ENCODE peak calls at places on chromosomes 16 and 17, in eight cellular contexts. T is stimulated activated CD4-positive, alpha-beta T cell treated with anti-CD3 and anti-CD28 coated beads, Interleukin-2, amount 100 ng/mL, for 48 hours; E is aorta; M is progenitor cell of endocrine pancreas; R is naive B cell; C is cardiac muscle cell; A is HL-60; Y is Calu3. K is an unnamed sample.

GRCh38 chr16:56334761-56335160 is 90.6 kb downstream of the AMFR start:
- DNase-seq in M (no peak), A (no peak), C (no peak), E (no peak), Y (no peak), T (no peak), R (no peak), K (no peak)

GRCh38 chr17:65294184-65294719 is 157.1 kb downstream of the RGS9 start:
- DNase-seq in R (peak), A (peak), E (peak), Y (peak), M (peak), C (peak), T (peak), K (peak)

GRCh38 chr16:81797443-81797842 is 18.4 kb downstream of the PLCG2 start:
- DNase-seq in R (peak), M (no peak), E (no peak), T (no peak), Y (no peak), A (no peak), C (no peak), K (no peak)

GRCh38 chr16:81586421-81586820 is 141.8 kb downstream of the CMIP start:
- DNase-seq in T (no peak), R (no peak), A (no peak), E (no peak), Y (peak), M (no peak), C (peak), K (peak)

GRCh38 chr16:80614908-80615696 is 74.3 kb downstream of the DYNLRB2 start:
- DNase-seq in E (no peak), R (no peak), A (no peak), T (no peak), M (no peak), C (no peak), Y (no peak), K (no peak)

GRCh38 chr16:9761870-9762269 is 420.4 kb downstream of the GRIN2A start:
- DNase-seq in E (no peak), C (no peak), T (no peak), Y (no peak), M (no peak), A (no peak), R (no peak), K (no peak)

GRCh38 chr17:489758-490329 is 137.2 kb upstream of the RPH3AL start:
- DNase-seq in T (peak), A (no peak), Y (peak), M (peak), E (peak), C (peak), R (peak), K (no peak)

GRCh38 chr17:14310101-14310500 is 9.2 kb downstream of the HS3ST3B1 start:
- DNase-seq in E (no peak), M (no peak), C (no peak), T (no peak), A (no peak), R (no peak), Y (no peak), K (no peak)

GRCh38 chr17:33674685-33675084 is 381.6 kb upstream of the ASIC2 start:
- DNase-seq in M (peak), R (no peak), A (peak), Y (peak), E (peak), T (peak), C (peak), K (peak)

GRCh38 chr17:43825567-43825966 is 7.4 kb downstream of the MPP3 start:
- DNase-seq in R (no peak), C (no peak), M (no peak), A (no peak), E (no peak), T (no peak), Y (no peak), K (no peak)

GRCh38 chr16:918068-918467 is 52.7 kb downstream of the LMF1 start:
- DNase-seq in T (no peak), M (no peak), A (no peak), R (no peak), C (no peak), Y (no peak), E (peak), K (no peak)

GRCh38 chr16:1863681-1864460 is 8.1 kb downstream of the MEIOB start:
- DNase-seq in M (no peak), C (peak), R (peak), A (no peak), E (no peak), T (no peak), Y (no peak), K (peak)

GRCh38 chr17:1232786-1233185 is 37.5 kb upstream of the BHLHA9 start:
- DNase-seq in R (no peak), T (no peak), Y (no peak), M (no peak), E (no peak), C (no peak), A (no peak), K (no peak)

GRCh38 chr17:77441130-77441920 is 300.6 kb downstream of the SEC14L1 start:
- DNase-seq in A (no peak), E (no peak), M (no peak), T (no peak), Y (no peak), R (peak), C (no peak), K (peak)

GRCh38 chr17:4796550-4796915 is 569 bp downstream of the PSMB6 start:
- DNase-seq in A (no peak), C (peak), R (no peak), T (peak), E (no peak), M (no peak), Y (peak), K (peak)

GRCh38 chr16:57578521-57579360 is 36.3 kb downstream of the ADGRG5 start:
- DNase-seq in M (no peak), A (no peak), E (no peak), T (no peak), Y (no peak), R (no peak), C (no peak), K (no peak)

GRCh38 chr17:17682737-17683675 is 1.7 kb downstream of the RAI1 start:
- DNase-seq in M (peak), T (peak), Y (peak), C (peak), R (peak), A (no peak), E (peak), K (peak)

GRCh38 chr16:18983565-18984424 is at the start of gene TMC7:
- DNase-seq in R (no peak), A (peak), T (no peak), M (peak), E (peak), Y (peak), C (peak), K (peak)

GRCh38 chr17:3954086-3954485 is 10.2 kb downstream of the ATP2A3 start:
- DNase-seq in E (no peak), Y (no peak), R (no peak), M (no peak), T (no peak), A (no peak), C (no peak), K (no peak)

GRCh38 chr17:45221081-45221996 is at the start of gene FMNL1:
- DNase-seq in M (no peak), A (no peak), C (no peak), Y (peak), E (peak), R (peak), T (peak), K (no peak)

GRCh38 chr17:79633937-79634813 is 23.3 kb upstream of the RBFOX3 start:
- DNase-seq in M (peak), R (no peak), C (no peak), T (no peak), E (peak), A (no peak), Y (no peak), K (no peak)

GRCh38 chr17:35345926-35346771 is 27.3 kb downstream of the SLFN11 start:
- DNase-seq in M (no peak), C (peak), A (peak), T (no peak), R (peak), E (peak), Y (peak), K (no peak)

GRCh38 chr16:77331802-77332586 is 102.8 kb downstream of the ADAMTS18 start:
- DNase-seq in Y (no peak), T (no peak), A (no peak), E (no peak), M (no peak), R (no peak), C (no peak), K (no peak)

GRCh38 chr17:59814685-59815084 is 78.1 kb downstream of the TUBD1 start:
- DNase-seq in A (no peak), C (no peak), Y (no peak), E (no peak), M (no peak), R (no peak), T (no peak), K (no peak)

GRCh38 chr16:14682121-14682520 is 12.0 kb downstream of the PLA2G10 start:
- DNase-seq in Y (no peak), C (no peak), E (no peak), M (no peak), T (no peak), A (no peak), R (no peak), K (no peak)